ENCODE peak calls at places on chromosome 20, in five cellular contexts. M, V, Y, C and F are unnamed samples.

GRCh38 chr20:62045529-62046277 is 20.0 kb downstream of the TAF4 start:
- DNase-seq in C (no peak), V (no peak), Y (no peak), M (no peak), F (no peak)

GRCh38 chr20:25296094-25297093 is 48.5 kb downstream of the PYGB start:
- DNase-seq in C (no peak), M (peak; percentile 72), V (peak; percentile 37), Y (no peak), F (no peak)

GRCh38 chr20:57958050-57958420 is 248.2 kb upstream of the PMEPA1 start:
- DNase-seq in C (no peak), Y (no peak), V (peak; percentile 53), M (no peak), F (no peak)

GRCh38 chr20:15945301-15945700 is 627.9 kb downstream of the KIF16B start:
- DNase-seq in Y (no peak), M (no peak), C (no peak), V (no peak), F (no peak)

GRCh38 chr20:50747275-50747674 is 15.9 kb downstream of the PARD6B start:
- DNase-seq in C (no peak), Y (no peak), V (no peak), M (no peak), F (no peak)

GRCh38 chr20:13322198-13322597 is 101.1 kb downstream of the ISM1 start:
- DNase-seq in M (no peak), Y (no peak), V (no peak), C (no peak), F (no peak)

GRCh38 chr20:41456341-41456740 is 89.7 kb upstream of the EMILIN3 start:
- DNase-seq in Y (peak; percentile 68), V (no peak), M (peak; percentile 28), C (no peak), F (no peak)

GRCh38 chr20:19079536-19080299 is 132.7 kb upstream of the SLC24A3 start:
- DNase-seq in M (no peak), Y (no peak), V (no peak), C (no peak), F (no peak)

GRCh38 chr20:13331536-13331935 is 110.5 kb downstream of the ISM1 start:
- DNase-seq in Y (no peak), M (peak; percentile 5), C (peak; percentile 13), V (no peak), F (no peak)

GRCh38 chr20:34473262-34473883 is 42.8 kb upstream of the DYNLRB1 start:
- DNase-seq in C (peak; percentile 14), Y (peak; percentile 25), M (peak; percentile 74), V (peak; percentile 69), F (peak; percentile 43)

GRCh38 chr20:7851031-7851490 is 89.2 kb downstream of the HAO1 start:
- DNase-seq in V (no peak), C (peak; percentile 35), Y (no peak), M (no peak), F (no peak)

GRCh38 chr20:30376767-30377658 is 880.5 kb upstream of the DEFB115 start:
- DNase-seq in C (peak; percentile 39), M (peak; percentile 77), V (peak; percentile 79), Y (peak; percentile 26), F (peak; percentile 53)

GRCh38 chr20:4227085-4227821 is 211.9 kb upstream of the RNF24 start:
- DNase-seq in V (peak; percentile 73), C (peak; percentile 66), Y (no peak), M (peak; percentile 47), F (peak; percentile 52)

GRCh38 chr20:21981607-21982344 is 276.3 kb downstream of the PAX1 start:
- DNase-seq in Y (no peak), C (peak; percentile 13), V (no peak), M (peak; percentile 78), F (peak; percentile 70)

GRCh38 chr20:1373614-1374013 is 19.2 kb downstream of the FKBP1A start:
- DNase-seq in M (no peak), V (no peak), Y (no peak), C (no peak), F (no peak)

GRCh38 chr20:42179768-42180167 is 561.6 kb upstream of the CHD6 start:
- DNase-seq in C (no peak), Y (no peak), V (peak; percentile 59), M (no peak), F (peak; percentile 1)

GRCh38 chr20:16393836-16394235 is 179.4 kb downstream of the KIF16B start:
- DNase-seq in V (no peak), M (no peak), Y (no peak), C (no peak), F (no peak)

GRCh38 chr20:57388953-57389694 is 2.1 kb upstream of the RBM38 start:
- DNase-seq in M (peak; percentile 46), C (peak; percentile 41), V (peak; percentile 80), Y (no peak), F (no peak)

GRCh38 chr20:17666491-17666890 is 15.6 kb downstream of the RRBP1 start:
- DNase-seq in Y (no peak), V (no peak), M (peak; percentile 87), C (peak; percentile 52), F (no peak)

GRCh38 chr20:35305682-35306556 is 13.7 kb upstream of the FAM83C start:
- DNase-seq in Y (peak; percentile 95), V (peak; percentile 75), M (peak; percentile 97), C (peak; percentile 100), F (peak; percentile 99)

GRCh38 chr20:57266251-57267157 is at the start of gene BMP7:
- DNase-seq in V (peak; percentile 61), M (no peak), Y (no peak), C (no peak), F (no peak)

GRCh38 chr20:46214831-46215488 is 93.3 kb downstream of the CDH22 start:
- DNase-seq in Y (no peak), M (no peak), C (no peak), V (no peak), F (no peak)

GRCh38 chr20:58224097-58224496 is 4.4 kb downstream of the ANKRD60 start:
- DNase-seq in C (no peak), V (no peak), Y (no peak), M (no peak), F (no peak)

GRCh38 chr20:60057123-60057865 is 99.1 kb downstream of the CDH26 start:
- DNase-seq in C (peak; percentile 22), Y (peak; percentile 51), M (peak; percentile 63), V (peak; percentile 89), F (peak; percentile 65)
- H3K4me3 ChIP-seq in C (no peak overlapping the region), Y (no peak overlapping the region), M (no peak overlapping the region), V (no peak overlapping the region), F (no peak overlapping the region)

GRCh38 chr20:2741881-2742280 is 49.3 kb downstream of the EBF4 start:
- DNase-seq in M (no peak), V (no peak), Y (no peak), C (no peak), F (no peak)

GRCh38 chr20:2742934-2743559 is 50.5 kb downstream of the EBF4 start:
- DNase-seq in V (peak; percentile 82), Y (peak; percentile 32), M (peak; percentile 47), C (peak; percentile 21), F (peak; percentile 20)

GRCh38 chr20:2742431-2742830 is 49.9 kb downstream of the EBF4 start:
- DNase-seq in M (no peak), V (no peak), C (no peak), Y (no peak), F (no peak)

GRCh38 chr20:2740702-2741101 is 48.1 kb downstream of the EBF4 start:
- DNase-seq in Y (no peak), V (no peak), M (no peak), C (no peak), F (no peak)

DNA sequence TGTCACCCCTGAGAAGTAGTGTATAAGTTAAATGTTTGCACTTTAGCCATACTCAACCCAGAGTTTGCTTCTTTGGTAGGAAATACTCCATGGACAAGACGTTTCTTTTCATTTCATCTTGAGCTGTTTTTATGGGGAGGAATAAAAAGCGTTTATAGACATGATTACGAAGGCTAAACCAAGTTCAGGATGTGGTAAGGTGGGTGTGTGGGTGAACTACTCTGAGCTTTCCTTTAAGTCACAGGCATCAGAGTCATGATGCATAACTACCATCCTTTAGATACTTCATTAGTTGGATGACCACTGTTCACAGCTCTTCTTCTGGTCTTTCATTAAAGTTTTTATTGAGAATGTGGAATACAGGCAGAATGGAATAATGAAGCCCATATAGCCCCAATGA is 48.9 kb downstream of the EBF4 start:
- DNase-seq in C (no peak), M (no peak), Y (no peak), V (no peak), F (no peak)
- H3K4me3 ChIP-seq in C (no peak overlapping the region), M (no peak overlapping the region), Y (no peak overlapping the region), V (no peak overlapping the region), F (no peak overlapping the region)

GRCh38 chr20:49603209-49603627 is 35.3 kb upstream of the PTGIS start:
- DNase-seq in C (peak; percentile 42), Y (no peak), V (peak; percentile 67), M (peak; percentile 76), F (peak; percentile 43)

GRCh38 chr20:49599746-49600113 is 31.8 kb upstream of the PTGIS start:
- DNase-seq in M (no peak), C (no peak), V (no peak), Y (no peak), F (no peak)

GRCh38 chr20:49601153-49601924 is 33.4 kb upstream of the PTGIS start:
- DNase-seq in Y (no peak), C (no peak), V (no peak), M (no peak), F (no peak)

GRCh38 chr20:49597825-49598395 is 30.0 kb upstream of the PTGIS start:
- DNase-seq in M (no peak), V (no peak), Y (no peak), C (no peak), F (no peak)

DNA sequence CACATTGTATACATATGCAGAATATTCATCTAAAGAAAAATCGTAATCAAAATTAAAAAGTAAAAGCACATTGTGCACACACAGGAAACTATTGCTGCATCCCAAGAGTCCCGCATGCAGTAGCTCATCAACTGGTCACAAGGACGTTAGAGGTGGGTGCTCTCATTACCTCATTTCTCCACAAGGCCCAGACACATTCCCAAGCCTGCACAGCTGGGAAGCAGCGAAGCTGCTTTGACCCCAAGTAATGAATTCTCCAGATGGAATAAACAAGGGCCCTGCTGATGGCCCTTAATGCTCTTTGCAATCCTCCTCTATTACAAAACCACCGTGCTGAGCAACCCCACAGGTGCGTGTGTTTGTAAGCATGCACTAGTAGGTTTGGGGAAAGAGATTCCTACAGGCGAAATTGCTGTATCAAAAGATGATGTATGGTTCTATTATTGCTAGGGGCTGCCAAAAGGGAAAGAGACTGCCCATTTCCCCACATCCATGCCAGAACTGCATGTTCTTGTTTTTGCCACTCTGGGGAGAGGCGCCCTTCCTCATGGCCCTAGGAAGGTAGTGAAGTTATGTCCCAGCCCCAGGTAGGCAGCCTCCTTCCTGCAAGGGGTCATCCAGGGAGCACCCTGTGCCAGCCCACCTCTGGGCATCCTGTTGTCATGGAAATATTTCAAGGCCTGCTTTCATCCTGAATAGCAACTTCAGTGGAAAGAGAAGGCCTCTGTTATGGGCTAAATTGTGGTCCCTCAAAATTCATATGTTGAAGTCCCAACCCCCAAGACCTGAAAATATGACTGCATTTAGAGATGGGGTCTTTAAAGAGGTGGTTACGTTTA is 34.7 kb upstream of the PTGIS start:
- DNase-seq in Y (no peak), V (no peak), C (no peak), M (no peak), F (no peak)
- H3K4me3 ChIP-seq in Y (no peak overlapping the region), V (no peak overlapping the region), C (no peak overlapping the region), M (no peak overlapping the region), F (no peak overlapping the region)

GRCh38 chr20:64076061-64076997 is 3.0 kb downstream of the RGS19 start:
- DNase-seq in V (no peak), M (no peak), Y (no peak), C (no peak), F (no peak)
- H3K4me3 ChIP-seq in V (no peak overlapping the region), M (no peak overlapping the region), Y (no peak overlapping the region), C (no peak overlapping the region), F (no peak overlapping the region)